ENCODE peak calls at places on chromosome 20, in seven cellular contexts. One of them, this sample, is unnamed.

GRCh38 chr20:51462566-51463276 is 79.8 kb downstream of the NFATC2 start:
- DNase-seq in GM04504: peak; percentile 56
- DNase-seq in GF-D8: no peak
- DNase-seq in MM.1S: no peak
- DNase-seq in left kidney: peak; percentile 22
- DNase-seq in fibroblast of mammary gland: peak; percentile 82
- DNase-seq in progenitor cell of endocrine pancreas: no peak
- DNase-seq in this sample: no peak

GRCh38 chr20:44464514-44464913 is 11.2 kb upstream of the TTPAL start:
- DNase-seq in GM04504: no peak
- DNase-seq in GF-D8: no peak
- DNase-seq in MM.1S: no peak
- DNase-seq in left kidney: no peak
- DNase-seq in fibroblast of mammary gland: peak; percentile 49
- DNase-seq in progenitor cell of endocrine pancreas: no peak
- DNase-seq in this sample: no peak

GRCh38 chr20:63366658-63367360 is 5.7 kb upstream of the CHRNA4 start:
- DNase-seq in GM04504: no peak
- DNase-seq in GF-D8: no peak
- DNase-seq in MM.1S: no peak
- DNase-seq in left kidney: peak; percentile 74
- DNase-seq in fibroblast of mammary gland: no peak
- DNase-seq in progenitor cell of endocrine pancreas: no peak
- DNase-seq in this sample: no peak

GRCh38 chr20:44032583-44033138 is 118.0 kb downstream of the TOX2 start:
- DNase-seq in GM04504: no peak
- DNase-seq in GF-D8: no peak
- DNase-seq in MM.1S: no peak
- DNase-seq in left kidney: no peak
- DNase-seq in fibroblast of mammary gland: no peak
- DNase-seq in progenitor cell of endocrine pancreas: no peak
- DNase-seq in this sample: no peak

GRCh38 chr20:58603656-58604184 is 47.4 kb upstream of the STX16 start:
- DNase-seq in GM04504: peak; percentile 32
- DNase-seq in GF-D8: no peak
- DNase-seq in MM.1S: no peak
- DNase-seq in left kidney: no peak
- DNase-seq in fibroblast of mammary gland: no peak
- DNase-seq in progenitor cell of endocrine pancreas: no peak
- DNase-seq in this sample: peak; percentile 26

GRCh38 chr20:54103762-54104600 is 33.6 kb upstream of the BCAS1 start:
- DNase-seq in GM04504: no peak
- DNase-seq in GF-D8: no peak
- DNase-seq in MM.1S: no peak
- DNase-seq in left kidney: no peak
- DNase-seq in fibroblast of mammary gland: no peak
- DNase-seq in progenitor cell of endocrine pancreas: no peak
- DNase-seq in this sample: no peak

GRCh38 chr20:37531856-37532255 is 4.2 kb upstream of the BLCAP start:
- DNase-seq in GM04504: no peak
- DNase-seq in GF-D8: no peak
- DNase-seq in MM.1S: no peak
- DNase-seq in left kidney: no peak
- DNase-seq in fibroblast of mammary gland: no peak
- DNase-seq in progenitor cell of endocrine pancreas: no peak
- DNase-seq in this sample: no peak

GRCh38 chr20:46609043-46609442 is 42.2 kb downstream of the SLC13A3 start:
- DNase-seq in GM04504: no peak
- DNase-seq in GF-D8: no peak
- DNase-seq in MM.1S: no peak
- DNase-seq in left kidney: no peak
- DNase-seq in fibroblast of mammary gland: no peak
- DNase-seq in progenitor cell of endocrine pancreas: no peak
- DNase-seq in this sample: no peak

GRCh38 chr20:52291109-52291508 is 99.5 kb upstream of the ZFP64 start:
- DNase-seq in GM04504: no peak
- DNase-seq in GF-D8: no peak
- DNase-seq in MM.1S: no peak
- DNase-seq in left kidney: peak; percentile 13
- DNase-seq in fibroblast of mammary gland: no peak
- DNase-seq in progenitor cell of endocrine pancreas: no peak
- DNase-seq in this sample: no peak

GRCh38 chr20:3203315-3204123 is 963 bp downstream of the DDRGK1 start:
- DNase-seq in GM04504: no peak
- DNase-seq in GF-D8: no peak
- DNase-seq in MM.1S: peak; percentile 23
- DNase-seq in left kidney: peak; percentile 67
- DNase-seq in fibroblast of mammary gland: peak; percentile 25
- DNase-seq in progenitor cell of endocrine pancreas: no peak
- DNase-seq in this sample: no peak

GRCh38 chr20:61295726-61296628 is 43.9 kb downstream of the CDH4 start:
- DNase-seq in GM04504: no peak
- DNase-seq in GF-D8: no peak
- DNase-seq in MM.1S: no peak
- DNase-seq in left kidney: peak; percentile 50
- DNase-seq in fibroblast of mammary gland: no peak
- DNase-seq in progenitor cell of endocrine pancreas: no peak
- DNase-seq in this sample: no peak

GRCh38 chr20:61045876-61046585 is 206.0 kb upstream of the CDH4 start:
- DNase-seq in GM04504: no peak
- DNase-seq in GF-D8: no peak
- DNase-seq in MM.1S: no peak
- DNase-seq in left kidney: no peak
- DNase-seq in fibroblast of mammary gland: no peak
- DNase-seq in progenitor cell of endocrine pancreas: peak; percentile 80
- DNase-seq in this sample: no peak

GRCh38 chr20:760751-761417 is 7.4 kb downstream of the SLC52A3 start:
- DNase-seq in GM04504: no peak
- DNase-seq in GF-D8: no peak
- DNase-seq in MM.1S: peak; percentile 51
- DNase-seq in left kidney: peak; percentile 74
- DNase-seq in fibroblast of mammary gland: peak; percentile 13
- DNase-seq in progenitor cell of endocrine pancreas: peak; percentile 68
- DNase-seq in this sample: no peak

This sample was measured in AG04449.